ENCODE peak calls at places on chromosome 18, in six cellular contexts. N is GM23248, J is MM.1S, A is SK-N-SH, W is H9, C is fibroblast of lung. Q is an unnamed sample.

GRCh38 chr18:42363446-42363845 is 408.4 kb downstream of the PIK3C3 start:
- DNase-seq in N (no peak), J (no peak), A (no peak), W (no peak), C (no peak), Q (no peak)

GRCh38 chr18:74589021-74589420 is 8.6 kb upstream of the ZNF407 start:
- DNase-seq in N (no peak), J (peak), A (no peak), W (no peak), C (no peak), Q (no peak)

GRCh38 chr18:46588971-46589660 is 67.9 kb downstream of the LOXHD1 start:
- DNase-seq in N (no peak), J (no peak), A (no peak), W (no peak), C (no peak), Q (no peak)

GRCh38 chr18:24968233-24968775 is 383.7 kb downstream of the ZNF521 start:
- DNase-seq in N (peak), J (no peak), A (no peak), W (no peak), C (peak), Q (no peak)

GRCh38 chr18:50709215-50709614 is 110.6 kb downstream of the MRO start:
- DNase-seq in N (no peak), J (no peak), A (no peak), W (peak), C (no peak), Q (peak)

GRCh38 chr18:53147472-53147871 is 807.5 kb downstream of the DCC start:
- DNase-seq in N (no peak), J (no peak), A (no peak), W (no peak), C (no peak), Q (no peak)

GRCh38 chr18:31203086-31203793 is 40.6 kb upstream of the DSC1 start:
- DNase-seq in N (no peak), J (no peak), A (no peak), W (no peak), C (no peak), Q (no peak)

GRCh38 chr18:73365018-73365417 is 497.2 kb upstream of the NETO1 start:
- DNase-seq in N (peak), J (no peak), A (no peak), W (no peak), C (peak), Q (no peak)

GRCh38 chr18:70158992-70159717 is 46.3 kb downstream of the RTTN start:
- DNase-seq in N (no peak), J (peak), A (no peak), W (no peak), C (no peak), Q (no peak)

GRCh38 chr18:48728204-48728833 is 189.5 kb downstream of the CTIF start:
- DNase-seq in N (peak), J (no peak), A (no peak), W (no peak), C (peak), Q (no peak)

GRCh38 chr18:12599966-12600365 is 57.9 kb downstream of the SPIRE1 start:
- DNase-seq in N (no peak), J (no peak), A (no peak), W (no peak), C (no peak), Q (no peak)

GRCh38 chr18:80245781-80246655 is 1.3 kb downstream of the PARD6G start:
- DNase-seq in N (no peak), J (no peak), A (peak), W (peak), C (peak), Q (peak)

GRCh38 chr18:51255694-51256093 is 58.2 kb upstream of the MEX3C start:
- DNase-seq in N (peak), J (no peak), A (no peak), W (no peak), C (no peak), Q (no peak)

GRCh38 chr18:60060578-60060977 is 160.8 kb downstream of the PMAIP1 start:
- DNase-seq in N (no peak), J (no peak), A (no peak), W (no peak), C (peak), Q (no peak)

GRCh38 chr18:49845629-49846252 is 32.4 kb upstream of the ACAA2 start:
- DNase-seq in N (peak), J (no peak), A (peak), W (no peak), C (no peak), Q (peak)

GRCh38 chr18:36158261-36158867 is 28.7 kb downstream of the ELP2 start:
- DNase-seq in N (peak), J (no peak), A (no peak), W (no peak), C (peak), Q (no peak)

GRCh38 chr18:7566587-7567486 is at the start of gene PTPRM:
- DNase-seq in N (peak), J (peak), A (peak), W (peak), C (peak), Q (peak)

GRCh38 chr18:68915066-68915465 is 117.2 kb downstream of the CCDC102B start:
- DNase-seq in N (no peak), J (no peak), A (no peak), W (no peak), C (no peak), Q (no peak)

GRCh38 chr18:66874812-66875474 is 271.1 kb upstream of the CDH19 start:
- DNase-seq in N (no peak), J (no peak), A (no peak), W (no peak), C (no peak), Q (no peak)

GRCh38 chr18:8501044-8501443 is 108.2 kb upstream of the RAB12 start:
- DNase-seq in N (no peak), J (no peak), A (no peak), W (no peak), C (no peak), Q (no peak)

GRCh38 chr18:25350561-25351201 is 1.3 kb downstream of the ZNF521 start:
- DNase-seq in N (peak), J (peak), A (peak), W (peak), C (peak), Q (peak)

GRCh38 chr18:23778828-23779227 is 89.6 kb downstream of the LAMA3 start:
- DNase-seq in N (no peak), J (no peak), A (no peak), W (no peak), C (no peak), Q (no peak)

GRCh38 chr18:44681039-44681595 is 429 bp downstream of the SETBP1 start:
- DNase-seq in N (peak), J (no peak), A (peak), W (no peak), C (no peak), Q (no peak)

GRCh38 chr18:13240060-13240725 is 21.6 kb downstream of the LDLRAD4 start:
- DNase-seq in N (no peak), J (no peak), A (no peak), W (no peak), C (no peak), Q (peak)

GRCh38 chr18:68660355-68661183 is 54.3 kb downstream of the TMX3 start:
- DNase-seq in N (peak), J (peak), A (peak), W (no peak), C (peak), Q (no peak)

GRCh38 chr18:49207373-49207772 is 253.1 kb downstream of the DYM start:
- DNase-seq in N (peak), J (no peak), A (no peak), W (no peak), C (peak), Q (no peak)

GRCh38 chr18:28794459-28795245 is 617.7 kb upstream of the CDH2 start:
- DNase-seq in N (peak), J (no peak), A (no peak), W (no peak), C (peak), Q (no peak)

GRCh38 chr18:50268022-50268747 is 1.9 kb upstream of the CFAP53 start:
- DNase-seq in N (peak), J (peak), A (peak), W (peak), C (peak), Q (peak)

GRCh38 chr18:36593001-36593400 is 235.8 kb downstream of the TPGS2 start:
- DNase-seq in N (peak), J (no peak), A (no peak), W (no peak), C (peak), Q (peak)

GRCh38 chr18:13216732-13217465 is 1.7 kb upstream of the LDLRAD4 start:
- DNase-seq in N (peak), J (peak), A (peak), W (no peak), C (peak), Q (peak)

GRCh38 chr18:60277855-60278480 is 94.6 kb downstream of the MC4R start:
- DNase-seq in N (peak), J (no peak), A (no peak), W (no peak), C (peak), Q (no peak)

GRCh38 chr18:34592961-34593382 is 117.1 kb upstream of the DTNA start:
- DNase-seq in N (peak), J (no peak), A (no peak), W (peak), C (peak), Q (peak)

GRCh38 chr18:58004317-58004716 is 39.7 kb upstream of the NEDD4L start:
- DNase-seq in N (peak), J (no peak), A (no peak), W (no peak), C (peak), Q (no peak)

GRCh38 chr18:23882616-23883276 is 131.8 kb upstream of the TTC39C start:
- DNase-seq in N (no peak), J (no peak), A (no peak), W (no peak), C (no peak), Q (no peak)

GRCh38 chr18:51074605-51075004 is 44.6 kb downstream of the SMAD4 start:
- DNase-seq in N (no peak), J (no peak), A (no peak), W (no peak), C (no peak), Q (no peak)

DNA sequence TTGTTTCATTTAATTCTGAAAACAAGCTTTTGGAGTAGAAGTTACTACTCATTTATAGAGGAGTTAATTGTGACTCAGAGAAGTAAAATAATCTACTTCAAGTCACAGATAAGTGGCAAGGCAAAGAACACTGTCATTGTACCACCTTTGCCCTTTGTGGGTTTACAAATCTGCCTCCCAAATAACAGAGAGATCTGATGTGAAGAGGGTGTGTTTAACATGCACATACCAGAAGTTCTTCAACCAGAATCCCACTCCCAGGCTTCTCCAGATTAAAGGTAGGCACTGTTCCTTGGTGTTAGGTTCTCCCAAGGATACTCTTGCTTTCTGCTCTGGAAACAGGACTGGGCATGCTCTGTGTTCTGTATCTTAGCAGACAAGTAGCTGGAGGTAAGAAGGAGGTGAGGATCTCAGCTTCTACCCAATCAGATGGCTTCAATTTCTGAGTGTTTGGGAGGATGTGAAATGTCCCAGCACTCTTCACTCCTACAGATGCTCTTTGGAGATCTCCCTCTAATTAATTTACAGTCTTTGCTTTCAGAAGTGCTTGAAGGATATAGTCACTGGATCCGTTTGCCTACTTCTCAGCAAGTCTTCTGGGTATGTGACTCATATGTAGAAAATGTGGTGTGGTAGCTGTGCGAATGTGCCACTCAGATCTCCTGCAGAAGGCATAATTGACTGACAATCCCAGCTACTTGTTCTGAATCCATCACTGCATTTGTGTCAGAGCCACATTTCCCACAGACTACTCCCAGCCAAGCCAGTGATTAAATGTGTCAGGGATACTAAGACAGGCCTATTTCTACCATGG is 111.1 kb downstream of the KLHL14 start:
- DNase-seq in N (peak), J (no peak), A (no peak), W (no peak), C (peak), Q (no peak)
- H3K9ac ChIP-seq in N (no peak), J (no peak), A (no peak), W (no peak), C (no peak), Q (no peak)

DNA sequence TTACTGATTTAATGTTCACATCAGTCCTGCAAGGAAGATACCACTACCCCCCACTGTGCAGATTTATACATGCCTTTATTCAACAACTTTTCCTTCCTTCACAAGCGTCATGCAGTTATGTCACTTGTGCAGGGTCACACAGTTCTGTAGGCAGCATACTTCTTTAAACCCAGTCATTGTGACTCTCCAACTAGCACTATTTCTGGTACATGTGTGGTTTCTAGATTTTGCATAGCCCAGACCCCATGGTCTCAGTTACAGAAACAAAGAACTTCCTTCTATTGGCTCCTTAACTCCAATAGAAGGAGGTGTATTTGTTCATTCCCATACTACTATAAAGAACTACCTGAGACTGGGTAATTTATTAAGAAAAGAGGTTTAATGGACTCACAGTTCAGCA is 333.1 kb downstream of the ZNF516 start:
- DNase-seq in N (no peak), J (no peak), A (no peak), W (no peak), C (no peak), Q (no peak)
- H3K27ac ChIP-seq in N (no peak), J (no peak), A (no peak), W (no peak), C (no peak), Q (no peak)

GRCh38 chr18:78935406-78935805 is 44.2 kb upstream of the SALL3 start:
- DNase-seq in N (no peak), J (no peak), A (no peak), W (no peak), C (no peak), Q (no peak)

GRCh38 chr18:78934551-78935225 is 44.9 kb upstream of the SALL3 start:
- DNase-seq in N (no peak), J (no peak), A (no peak), W (no peak), C (no peak), Q (no peak)

GRCh38 chr18:78929502-78929901 is 50.1 kb upstream of the SALL3 start:
- DNase-seq in N (no peak), J (no peak), A (no peak), W (no peak), C (no peak), Q (no peak)

GRCh38 chr18:78934003-78934402 is 45.6 kb upstream of the SALL3 start:
- DNase-seq in N (no peak), J (no peak), A (no peak), W (no peak), C (no peak), Q (no peak)

GRCh38 chr18:78932281-78932680 is 47.3 kb upstream of the SALL3 start:
- DNase-seq in N (no peak), J (no peak), A (no peak), W (no peak), C (no peak), Q (no peak)
- H3K9ac ChIP-seq in N (no peak), J (no peak), A (no peak), W (no peak), C (no peak), Q (no peak)

GRCh38 chr18:9854801-9855676 is 30.7 kb upstream of the TXNDC2 start:
- DNase-seq in N (no peak), J (no peak), A (no peak), W (no peak), C (peak), Q (no peak)
- H3K27ac ChIP-seq in N (no peak), J (no peak), A (no peak), W (no peak), C (no peak), Q (no peak)

GRCh38 chr18:55309249-55309648 is 278.7 kb downstream of the TCF4 start:
- DNase-seq in N (no peak), J (no peak), A (no peak), W (no peak), C (no peak), Q (no peak)
- H3K9ac ChIP-seq in N (no peak), J (no peak), A (no peak), W (no peak), C (no peak), Q (no peak)

GRCh38 chr18:10061566-10061965 is 147.8 kb downstream of the VAPA start:
- DNase-seq in N (no peak), J (no peak), A (peak), W (no peak), C (no peak), Q (no peak)

GRCh38 chr18:10057808-10058791 is 144.3 kb downstream of the VAPA start:
- DNase-seq in N (peak), J (no peak), A (no peak), W (no peak), C (peak), Q (no peak)

GRCh38 chr18:10060469-10060782 is 146.6 kb downstream of the VAPA start:
- DNase-seq in N (no peak), J (no peak), A (peak), W (no peak), C (no peak), Q (no peak)

GRCh38 chr18:10057401-10057800 is 143.6 kb downstream of the VAPA start:
- DNase-seq in N (no peak), J (no peak), A (no peak), W (no peak), C (no peak), Q (no peak)

DNA sequence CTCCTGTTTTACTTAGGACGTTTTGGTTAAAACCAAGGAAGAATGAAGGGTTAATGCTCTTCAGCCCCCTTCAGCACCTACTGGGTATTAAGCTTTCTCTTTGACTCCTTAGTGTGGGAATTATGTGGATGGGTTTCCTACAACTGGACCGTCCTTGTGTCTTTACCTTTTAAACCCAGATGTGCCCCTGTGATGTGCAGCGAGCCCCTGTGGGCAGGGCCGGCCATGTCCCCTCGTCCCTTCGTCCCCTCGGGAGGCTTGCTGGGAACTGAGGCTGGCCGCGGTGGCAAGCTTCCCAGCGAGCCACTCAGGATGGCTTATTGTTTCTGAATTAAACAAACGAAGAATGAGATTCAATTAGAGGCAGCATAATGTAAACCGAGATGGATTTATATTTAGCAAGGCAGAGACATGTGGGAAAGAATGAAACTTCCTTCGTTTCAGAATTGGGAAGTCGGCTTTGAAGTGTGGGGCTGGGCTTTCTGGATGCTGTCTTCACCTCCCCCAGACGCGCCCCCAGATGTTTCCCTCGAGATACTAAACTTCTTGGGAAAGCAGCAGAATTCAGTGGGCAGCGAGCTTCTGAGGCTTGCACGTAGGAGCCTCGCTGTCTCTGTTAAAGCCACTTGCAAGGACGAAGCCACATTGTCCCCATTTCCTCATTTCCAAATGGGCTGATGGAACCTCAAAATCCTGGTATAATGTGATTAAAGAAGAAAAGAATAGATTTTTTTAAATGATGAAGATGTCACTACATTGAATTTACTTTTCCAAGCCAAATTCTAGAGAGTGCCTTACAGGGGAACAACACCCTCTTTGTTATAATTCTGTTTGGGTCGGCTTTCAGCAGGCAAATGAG is 146.0 kb downstream of the VAPA start:
- DNase-seq in N (no peak), J (no peak), A (no peak), W (no peak), C (no peak), Q (no peak)
- H3K27ac ChIP-seq in N (no peak), J (no peak), A (no peak), W (no peak), C (no peak), Q (no peak)